ENCODE peak calls at places on chromosomes 5 and 9, in four cellular contexts. One of them, this sample, is unnamed.

GRCh38 chr9:4062966-4063365 is 236.9 kb downstream of the GLIS3 start:
- DNase-seq in left cardiac atrium: no peak
- DNase-seq in stimulated activated CD4-positive, alpha-beta T cell treated with anti-CD3 and anti-CD28 coated beads, Interleukin-15, amount 100 ng/mL, for 24 hours: no peak
- DNase-seq in small intestine: no peak
- DNase-seq in this sample: no peak

GRCh38 chr9:127803507-127804352 is 1.0 kb downstream of the FPGS start:
- DNase-seq in stimulated activated CD4-positive, alpha-beta T cell treated with anti-CD3 and anti-CD28 coated beads, Interleukin-15, amount 100 ng/mL, for 24 hours: peak; percentile 49
- DNase-seq in left cardiac atrium: no peak
- DNase-seq in small intestine: peak; percentile 73
- DNase-seq in this sample: no peak

GRCh38 chr5:52150501-52150900 is 637.2 kb upstream of the ITGA1 start:
- DNase-seq in stimulated activated CD4-positive, alpha-beta T cell treated with anti-CD3 and anti-CD28 coated beads, Interleukin-15, amount 100 ng/mL, for 24 hours: no peak
- DNase-seq in small intestine: no peak
- DNase-seq in left cardiac atrium: no peak
- DNase-seq in this sample: no peak

GRCh38 chr9:116190997-116191396 is 37.4 kb downstream of the PAPPA start:
- DNase-seq in stimulated activated CD4-positive, alpha-beta T cell treated with anti-CD3 and anti-CD28 coated beads, Interleukin-15, amount 100 ng/mL, for 24 hours: no peak
- DNase-seq in small intestine: no peak
- DNase-seq in left cardiac atrium: no peak
- DNase-seq in this sample: no peak

GRCh38 chr5:34587355-34588241 is 68.5 kb upstream of the RAI14 start:
- DNase-seq in small intestine: no peak
- DNase-seq in stimulated activated CD4-positive, alpha-beta T cell treated with anti-CD3 and anti-CD28 coated beads, Interleukin-15, amount 100 ng/mL, for 24 hours: no peak
- DNase-seq in left cardiac atrium: no peak
- DNase-seq in this sample: no peak

GRCh38 chr5:6949230-6949629 is 236.0 kb downstream of the TENT4A start:
- DNase-seq in left cardiac atrium: no peak
- DNase-seq in stimulated activated CD4-positive, alpha-beta T cell treated with anti-CD3 and anti-CD28 coated beads, Interleukin-15, amount 100 ng/mL, for 24 hours: no peak
- DNase-seq in small intestine: no peak
- DNase-seq in this sample: no peak

GRCh38 chr5:148729182-148729581 is 74.9 kb upstream of the HTR4 start:
- DNase-seq in stimulated activated CD4-positive, alpha-beta T cell treated with anti-CD3 and anti-CD28 coated beads, Interleukin-15, amount 100 ng/mL, for 24 hours: no peak
- DNase-seq in left cardiac atrium: no peak
- DNase-seq in small intestine: peak; percentile 26
- DNase-seq in this sample: no peak

GRCh38 chr9:33230756-33231691 is 8.9 kb upstream of the SPINK4 start:
- DNase-seq in stimulated activated CD4-positive, alpha-beta T cell treated with anti-CD3 and anti-CD28 coated beads, Interleukin-15, amount 100 ng/mL, for 24 hours: no peak
- DNase-seq in small intestine: no peak
- DNase-seq in left cardiac atrium: no peak
- DNase-seq in this sample: no peak

GRCh38 chr5:179241764-179242370 is 103.4 kb downstream of the ADAMTS2 start:
- DNase-seq in left cardiac atrium: peak; percentile 29
- DNase-seq in small intestine: no peak
- DNase-seq in stimulated activated CD4-positive, alpha-beta T cell treated with anti-CD3 and anti-CD28 coated beads, Interleukin-15, amount 100 ng/mL, for 24 hours: no peak
- DNase-seq in this sample: no peak

GRCh38 chr9:120852240-120853018 is 9.7 kb upstream of the PSMD5 start:
- DNase-seq in small intestine: no peak
- DNase-seq in stimulated activated CD4-positive, alpha-beta T cell treated with anti-CD3 and anti-CD28 coated beads, Interleukin-15, amount 100 ng/mL, for 24 hours: no peak
- DNase-seq in left cardiac atrium: no peak
- DNase-seq in this sample: no peak

GRCh38 chr5:178069909-178070308 is 43.4 kb upstream of the N4BP3 start:
- DNase-seq in stimulated activated CD4-positive, alpha-beta T cell treated with anti-CD3 and anti-CD28 coated beads, Interleukin-15, amount 100 ng/mL, for 24 hours: peak; percentile 59
- DNase-seq in small intestine: peak; percentile 22
- DNase-seq in left cardiac atrium: no peak
- DNase-seq in this sample: no peak

GRCh38 chr9:13358128-13358527 is 78.6 kb upstream of the MPDZ start:
- DNase-seq in small intestine: no peak
- DNase-seq in left cardiac atrium: no peak
- DNase-seq in stimulated activated CD4-positive, alpha-beta T cell treated with anti-CD3 and anti-CD28 coated beads, Interleukin-15, amount 100 ng/mL, for 24 hours: no peak
- DNase-seq in this sample: no peak

This sample was measured in uterus.